ENCODE peak calls at places on chromosomes 3 and 15, in four cellular contexts. N is ovary, M is PC-9, S is heart right ventricle. L is an unnamed sample.
A peak's percentile ranks its signal among the peaks of the same experiment; 100 is the strongest.

GRCh38 chr3:195258449-195259145 is 12.4 kb downstream of the XXYLT1 start:
- DNase-seq in S (no peak), M (no peak), N (no peak), L (no peak)

GRCh38 chr3:47028146-47028545 is 48.7 kb downstream of the NBEAL2 start:
- DNase-seq in M (no peak), N (no peak), S (no peak), L (no peak)

GRCh38 chr3:171256445-171257250 is 203.6 kb downstream of the TNIK start:
- DNase-seq in N (no peak), S (no peak), M (no peak), L (no peak)

GRCh38 chr3:137010137-137010536 is 52.4 kb downstream of the IL20RB start:
- DNase-seq in N (no peak), S (no peak), M (no peak), L (no peak)

GRCh38 chr3:56801597-56802410 is at the start of gene ARHGEF3:
- DNase-seq in S (peak; percentile 90), M (peak; percentile 60), N (peak; percentile 90), L (no peak)

GRCh38 chr3:197949191-197949766 is 711 bp upstream of the RPL35A start:
- DNase-seq in M (peak; percentile 51), N (no peak), S (no peak), L (no peak)

GRCh38 chr15:98983333-98983732 is 24.3 kb downstream of the PGPEP1L start:
- DNase-seq in S (no peak), N (peak; percentile 51), M (peak; percentile 86), L (peak; percentile 72)

GRCh38 chr3:141663993-141664392 is 74.1 kb upstream of the RNF7 start:
- DNase-seq in M (no peak), N (peak; percentile 85), S (peak; percentile 12), L (no peak)

GRCh38 chr3:121757087-121757811 is 7.7 kb upstream of the GOLGB1 start:
- DNase-seq in M (no peak), N (no peak), S (no peak), L (no peak)

GRCh38 chr3:139564290-139564861 is 24.8 kb upstream of the RBP1 start:
- DNase-seq in S (no peak), M (no peak), N (peak; percentile 55), L (no peak)

GRCh38 chr3:17585561-17586325 is 156.7 kb downstream of the TBC1D5 start:
- DNase-seq in S (no peak), M (no peak), N (no peak), L (no peak)

GRCh38 chr3:83968386-83968785 is 990.4 kb upstream of the CADM2 start:
- DNase-seq in N (no peak), S (no peak), M (no peak), L (no peak)

GRCh38 chr3:110614181-110614580 is 457.4 kb upstream of the NECTIN3 start:
- DNase-seq in M (no peak), N (no peak), S (no peak), L (no peak)

GRCh38 chr15:99628374-99629001 is 62.7 kb downstream of the MEF2A start:
- DNase-seq in N (no peak), M (no peak), S (no peak), L (no peak)

GRCh38 chr15:52378746-52379394 is 83.3 kb upstream of the MYO5C start:
- DNase-seq in S (no peak), N (no peak), M (no peak), L (no peak)

GRCh38 chr15:90871097-90871715 is 2.8 kb downstream of the FURIN start:
- DNase-seq in N (peak; percentile 68), S (peak; percentile 53), M (no peak), L (no peak)

GRCh38 chr3:192916455-192917257 is 1.0 kb downstream of the MB21D2 start:
- DNase-seq in N (peak; percentile 72), S (peak; percentile 80), M (peak; percentile 77), L (no peak)

GRCh38 chr3:189907803-189908202 is 212.9 kb downstream of the P3H2 start:
- DNase-seq in M (no peak), S (no peak), N (no peak), L (no peak)

GRCh38 chr3:100577382-100578008 is 31.9 kb upstream of the ADGRG7 start:
- DNase-seq in S (no peak), M (no peak), N (no peak), L (no peak)

GRCh38 chr15:28979208-28979891 is 93.6 kb downstream of the APBA2 start:
- DNase-seq in S (no peak), M (no peak), N (no peak), L (no peak)

GRCh38 chr15:93200448-93201226 is 111.6 kb upstream of the RGMA start:
- DNase-seq in N (peak; percentile 47), M (no peak), S (no peak), L (no peak)

GRCh38 chr3:32095431-32095830 is 11.0 kb upstream of the GPD1L start:
- DNase-seq in N (no peak), M (no peak), S (no peak), L (peak; percentile 85)

GRCh38 chr3:116050311-116050710 is 395.0 kb downstream of the LSAMP start:
- DNase-seq in M (no peak), N (no peak), S (no peak), L (no peak)

GRCh38 chr15:67037694-67038093 is 27.7 kb upstream of the SMAD3 start:
- DNase-seq in S (no peak), N (no peak), M (no peak), L (no peak)

GRCh38 chr15:71044006-71044405 is 71.3 kb upstream of the THSD4 start:
- DNase-seq in N (no peak), M (no peak), S (no peak), L (no peak)

GRCh38 chr3:89947357-89947954 is 840.0 kb downstream of the EPHA3 start:
- DNase-seq in M (no peak), S (no peak), N (no peak), L (no peak)

GRCh38 chr15:90838066-90838465 is 30.3 kb upstream of the FURIN start:
- DNase-seq in M (no peak), S (no peak), N (no peak), L (no peak)

GRCh38 chr3:15174953-15175352 is 31.1 kb upstream of the CAPN7 start:
- DNase-seq in N (no peak), M (no peak), S (no peak), L (no peak)

GRCh38 chr3:64093825-64094712 is 70.8 kb upstream of the PSMD6 start:
- DNase-seq in N (no peak), S (no peak), M (peak; percentile 42), L (no peak)

GRCh38 chr3:151146071-151146730 is 56.8 kb downstream of the GPR171 start:
- DNase-seq in M (peak; percentile 79), S (peak; percentile 43), N (peak; percentile 66), L (peak; percentile 56)

GRCh38 chr15:74264081-74264501 is 28.0 kb downstream of the CCDC33 start:
- DNase-seq in M (no peak), N (no peak), S (no peak), L (no peak)

GRCh38 chr3:64675848-64676247 is 12.0 kb downstream of the ADAMTS9 start:
- DNase-seq in N (no peak), S (no peak), M (no peak), L (no peak)

GRCh38 chr3:128285042-128285924 is 132.0 kb downstream of the EEFSEC start:
- DNase-seq in M (no peak), S (no peak), N (peak; percentile 19), L (no peak)

DNA sequence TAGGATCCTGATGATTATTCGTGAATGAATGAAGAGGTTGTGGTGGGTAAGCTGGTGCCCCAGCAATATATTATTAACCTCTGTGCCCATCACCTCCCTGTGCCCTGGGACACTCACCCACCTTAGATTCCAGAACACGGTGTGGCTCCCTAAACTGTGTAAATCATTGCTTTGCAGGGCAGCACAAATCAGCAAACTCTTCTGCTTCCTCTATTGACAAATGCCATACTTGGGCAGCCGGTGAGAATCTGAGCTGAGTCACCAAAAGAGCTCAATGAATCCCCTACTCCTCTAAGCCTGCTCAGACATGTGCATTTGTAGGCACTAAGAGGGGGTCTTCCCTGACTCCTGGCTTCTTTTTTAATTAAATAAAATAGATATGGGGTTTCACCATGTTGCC is 15.7 kb downstream of the UQCC5 start:
- DNase-seq in M (peak; percentile 50), S (no peak), N (no peak), L (no peak)
- TF ChIP-seq CTCF in M (no peak), S (no peak), N (no peak), L (no peak)

GRCh38 chr15:64731012-64731806 is 44.2 kb downstream of the RBPMS2 start:
- DNase-seq in N (peak; percentile 92), S (peak; percentile 84), M (peak; percentile 65), L (peak; percentile 75)
- H3K4me3 ChIP-seq in N (no peak overlapping the region), S (no peak overlapping the region), M (no peak overlapping the region), L (no peak overlapping the region)

GRCh38 chr3:170111147-170111771 is 70.3 kb downstream of the PHC3 start:
- DNase-seq in S (no peak), M (no peak), N (no peak), L (no peak)

DNA sequence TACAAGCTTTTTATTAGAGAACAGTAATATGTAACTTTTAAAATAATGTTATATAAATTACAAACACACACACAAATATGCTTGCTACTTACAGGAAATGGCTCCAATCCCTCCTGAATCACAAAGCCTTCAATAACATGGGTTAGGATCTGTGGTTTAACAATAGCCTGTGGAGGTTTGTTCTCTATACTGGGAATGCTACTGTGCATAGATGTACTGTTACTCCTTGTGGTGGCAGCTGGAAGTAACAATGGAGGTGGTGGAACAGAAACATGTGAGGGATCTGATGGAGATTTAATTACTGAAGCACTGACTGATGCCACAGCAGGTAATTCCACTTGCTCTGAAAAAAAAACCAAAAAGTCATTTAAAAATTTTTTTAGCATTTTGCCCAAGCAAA is 64.4 kb downstream of the PHC3 start:
- DNase-seq in M (no peak), S (no peak), N (no peak), L (no peak)
- TF ChIP-seq CTCF in M (peak; percentile 51), S (no peak), N (no peak), L (no peak)

GRCh38 chr3:69542265-69543079 is 156.6 kb upstream of the FRMD4B start:
- DNase-seq in S (peak; percentile 35), M (no peak), N (peak; percentile 53), L (no peak)

GRCh38 chr3:69541059-69541471 is 155.2 kb upstream of the FRMD4B start:
- DNase-seq in S (no peak), N (no peak), M (no peak), L (no peak)

GRCh38 chr3:69547457-69548014 is 161.6 kb upstream of the FRMD4B start:
- DNase-seq in N (no peak), M (no peak), S (no peak), L (peak; percentile 26)

GRCh38 chr3:69541823-69542264 is 156.0 kb upstream of the FRMD4B start:
- DNase-seq in N (peak; percentile 43), M (no peak), S (peak; percentile 36), L (no peak)

GRCh38 chr3:69543080-69543429 is 157.2 kb upstream of the FRMD4B start:
- DNase-seq in S (no peak), M (no peak), N (no peak), L (no peak)
- H3K4me3 ChIP-seq in S (peak overlapping the region; percentile 67), M (no peak overlapping the region), N (no peak overlapping the region), L (no peak overlapping the region)